ENCODE peak calls at places on chromosomes 3 and 15, in four cellular contexts. I is tibial nerve, Y is cardiac muscle cell, N is brain microvascular endothelial cell. E is an unnamed sample.

GRCh38 chr3:102531686-102532085 is 96.9 kb downstream of the ZPLD1 start:
- DNase-seq in Y (no peak), I (no peak), N (no peak), E (no peak)

GRCh38 chr3:160698806-160699205 is 21.8 kb downstream of the ARL14 start:
- DNase-seq in I (no peak), Y (no peak), N (peak; percentile 32), E (no peak)

GRCh38 chr15:68550498-68551295 is 28.1 kb upstream of the CORO2B start:
- DNase-seq in I (peak; percentile 94), N (peak; percentile 38), Y (peak; percentile 82), E (no peak)

GRCh38 chr15:88681610-88682221 is 42.9 kb downstream of the ISG20 start:
- DNase-seq in N (no peak), Y (no peak), I (no peak), E (no peak)

GRCh38 chr15:91919014-91919534 is 65.6 kb downstream of the SLCO3A1 start:
- DNase-seq in Y (no peak), I (no peak), N (no peak), E (no peak)

GRCh38 chr15:80585544-80586018 is 109.5 kb upstream of the ABHD17C start:
- DNase-seq in N (no peak), I (no peak), Y (no peak), E (no peak)

GRCh38 chr15:55774113-55774970 is 31.4 kb upstream of the PRTG start:
- DNase-seq in N (peak; percentile 44), I (peak; percentile 48), Y (peak; percentile 58), E (no peak)

GRCh38 chr3:71074416-71074815 is 509.1 kb downstream of the FOXP1 start:
- DNase-seq in I (no peak), N (peak; percentile 71), Y (no peak), E (no peak)

GRCh38 chr3:48598323-48599076 is 3.4 kb upstream of the COL7A1 start:
- DNase-seq in I (no peak), N (peak; percentile 84), Y (peak; percentile 33), E (peak; percentile 88)

GRCh38 chr3:133563186-133563591 is 10.3 kb upstream of the CDV3 start:
- DNase-seq in I (no peak), N (no peak), Y (no peak), E (no peak)

GRCh38 chr15:62465173-62465572 is 300.1 kb upstream of the C2CD4B start:
- DNase-seq in I (no peak), Y (no peak), N (no peak), E (no peak)

GRCh38 chr3:97896129-97896528 is 74.3 kb downstream of the CRYBG3 start:
- DNase-seq in Y (no peak), N (no peak), I (no peak), E (no peak)

GRCh38 chr3:137032465-137033120 is 74.8 kb downstream of the IL20RB start:
- DNase-seq in Y (peak; percentile 91), I (peak; percentile 96), N (peak; percentile 90), E (peak; percentile 34)

GRCh38 chr3:137041251-137041650 is 83.5 kb downstream of the IL20RB start:
- DNase-seq in Y (no peak), N (no peak), I (no peak), E (no peak)

GRCh38 chr3:137039570-137039969 is 81.8 kb downstream of the IL20RB start:
- DNase-seq in N (no peak), I (no peak), Y (no peak), E (no peak)

GRCh38 chr3:137035631-137036030 is 77.8 kb downstream of the IL20RB start:
- DNase-seq in Y (peak; percentile 27), N (peak; percentile 22), I (no peak), E (no peak)
- TF ChIP-seq CTCF in Y (peak; percentile 41), N (peak; percentile 62), I (no peak), E (peak; percentile 19)

GRCh38 chr15:39931615-39932014 is 2.3 kb upstream of the EIF2AK4 start:
- DNase-seq in N (no peak), I (no peak), Y (no peak), E (no peak)
- TF ChIP-seq CTCF in N (peak; percentile 9), I (no peak), Y (peak; percentile 29), E (no peak)

GRCh38 chr3:50238549-50239026 is 2.6 kb downstream of the GNAI2 start:
- DNase-seq in I (peak; percentile 72), N (no peak), Y (no peak), E (no peak)
- TF ChIP-seq CTCF in I (no peak), N (peak; percentile 15), Y (no peak), E (peak; percentile 0)

GRCh38 chr15:25182736-25183445 is 228.1 kb downstream of the SNRPN start:
- DNase-seq in Y (no peak), N (no peak), I (no peak), E (no peak)
- TF ChIP-seq CTCF in Y (no peak), N (no peak), I (no peak), E (no peak)

E was measured in AG09319.